ENCODE peak calls at places on chromosomes 7 and 10, in nine cellular contexts. T, A, Y, C, S, B, K, J and R are unnamed samples.

GRCh38 chr7:96093435-96093834 is 228.5 kb downstream of the SLC25A13 start:
- DNase-seq in Y (no peak), A (no peak), S (peak; percentile 43), B (no peak), J (peak; percentile 63), K (no peak), C (no peak), T (no peak), R (peak; percentile 36)

GRCh38 chr10:7102557-7103349 is 308.1 kb downstream of the SFMBT2 start:
- DNase-seq in A (no peak), J (no peak), B (no peak), Y (no peak), K (no peak), C (no peak), T (no peak), S (no peak), R (no peak)

GRCh38 chr10:32269343-32270100 is 77.4 kb downstream of the EPC1 start:
- DNase-seq in C (no peak), Y (no peak), S (no peak), K (no peak), T (no peak), A (no peak), J (peak; percentile 36), B (no peak), R (no peak)

GRCh38 chr7:136049818-136050461 is 72.8 kb upstream of the MTPN start:
- DNase-seq in Y (no peak), K (no peak), S (no peak), A (no peak), J (no peak), T (no peak), C (no peak), B (no peak), R (no peak)

GRCh38 chr7:101402081-101402779 is 39.6 kb downstream of the COL26A1 start:
- DNase-seq in Y (no peak), T (no peak), K (no peak), B (peak; percentile 67), C (no peak), S (peak; percentile 52), J (peak; percentile 85), A (no peak), R (peak; percentile 66)

GRCh38 chr10:130834170-130834569 is 477.4 kb downstream of the TCERG1L start:
- DNase-seq in C (no peak), S (no peak), A (no peak), Y (no peak), T (no peak), J (no peak), B (no peak), K (no peak), R (no peak)

GRCh38 chr7:107860241-107860961 is 30.6 kb upstream of the DLD start:
- DNase-seq in T (no peak), J (peak; percentile 9), S (no peak), A (no peak), K (no peak), B (no peak), C (no peak), Y (no peak), R (no peak)

GRCh38 chr10:32104622-32105509 is 48.6 kb upstream of the KIF5B start:
- DNase-seq in A (no peak), Y (no peak), K (no peak), C (no peak), S (no peak), T (no peak), J (peak; percentile 31), B (no peak), R (peak; percentile 6)

GRCh38 chr10:47458466-47459154 is 25.3 kb downstream of the ANXA8 start:
- DNase-seq in B (no peak), T (no peak), J (peak; percentile 81), K (no peak), C (no peak), Y (no peak), A (no peak), S (peak; percentile 16), R (peak; percentile 19)

GRCh38 chr10:5094265-5095205 is at the start of gene AKR1C3:
- DNase-seq in Y (no peak), S (peak; percentile 54), K (no peak), B (no peak), J (peak; percentile 82), A (no peak), C (peak; percentile 77), T (no peak), R (no peak)

GRCh38 chr10:51029172-51029641 is 45.1 kb upstream of the PRKG1 start:
- DNase-seq in S (no peak), A (no peak), K (no peak), J (peak; percentile 85), C (no peak), T (no peak), Y (no peak), B (no peak), R (peak; percentile 86)

GRCh38 chr7:23004247-23004520 is 9.7 kb downstream of the HYCC1 start:
- DNase-seq in J (peak; percentile 51), A (no peak), S (no peak), C (no peak), B (no peak), Y (no peak), T (no peak), K (no peak), R (no peak)

DNA sequence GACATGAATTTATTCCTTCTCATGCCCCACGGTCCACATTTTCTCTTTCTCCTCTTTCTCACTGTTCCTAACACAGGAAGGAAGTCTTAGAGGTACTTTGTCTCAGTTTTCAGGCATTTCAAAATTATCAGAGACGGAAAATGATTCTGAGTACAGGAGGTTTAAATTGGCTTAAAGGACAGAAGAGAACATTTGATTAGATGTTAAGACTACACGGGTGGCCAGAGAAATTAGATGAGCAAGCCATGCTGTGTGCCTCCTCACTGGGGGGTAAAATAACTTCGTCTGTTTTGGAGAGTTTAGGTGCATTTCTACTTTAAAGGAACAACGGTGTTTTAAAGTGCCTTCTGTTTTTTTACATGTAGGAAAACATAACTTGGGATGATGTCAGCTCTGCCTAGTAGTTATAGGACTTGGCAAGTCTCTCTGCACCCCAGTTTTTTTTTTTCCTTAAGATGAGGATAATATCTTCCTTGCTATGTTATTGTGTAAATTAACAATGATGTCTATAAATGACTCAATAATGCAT is 66.9 kb downstream of the MCMBP start:
- DNase-seq in B (no peak), A (no peak), T (no peak), Y (no peak), S (no peak), C (no peak), J (no peak), K (no peak), R (no peak)
- TF ChIP-seq CTCF in B (no peak), A (no peak), T (no peak), Y (no peak), S (no peak), C (no peak), J (no peak), K (no peak), R (no peak)

GRCh38 chr10:21959998-21960397 is 43.5 kb downstream of the DNAJC1 start:
- DNase-seq in C (no peak), K (no peak), B (no peak), J (no peak), Y (no peak), S (no peak), T (no peak), A (no peak), R (no peak)
- TF ChIP-seq CTCF in C (no peak), K (no peak), B (no peak), J (no peak), Y (no peak), S (no peak), T (no peak), A (no peak), R (no peak)

DNA sequence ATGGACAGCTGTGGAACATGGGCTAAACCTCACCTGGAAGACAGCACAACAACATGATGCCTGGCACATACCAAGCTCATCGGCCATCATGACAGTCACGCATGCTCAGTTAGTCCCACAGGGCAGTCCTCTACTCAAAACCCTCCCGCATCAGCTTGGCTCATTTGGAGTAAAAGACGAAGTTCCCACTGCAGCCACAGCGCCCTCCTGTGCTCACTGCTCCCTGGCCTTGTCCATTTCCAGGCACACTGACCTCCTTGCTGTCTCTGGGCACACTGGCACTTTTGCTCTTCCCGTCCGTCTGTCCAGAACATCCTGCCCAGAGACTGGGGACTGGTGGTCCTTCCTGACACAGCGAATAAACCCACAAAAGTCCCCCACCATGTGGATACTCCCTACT is 66.2 kb downstream of the LARP4B start:
- DNase-seq in S (no peak), A (no peak), Y (no peak), K (no peak), C (no peak), T (no peak), B (no peak), J (no peak), R (no peak)
- TF ChIP-seq CTCF in S (no peak), A (no peak), Y (peak; percentile 14), K (no peak), C (no peak), T (no peak), B (no peak), J (no peak), R (no peak)

GRCh38 chr7:770786-771185 is 43.7 kb upstream of the PRKAR1B start:
- DNase-seq in B (no peak), Y (no peak), K (no peak), J (no peak), T (no peak), C (no peak), S (no peak), A (no peak), R (no peak)

GRCh38 chr7:770336-770735 is 43.3 kb upstream of the PRKAR1B start:
- DNase-seq in C (no peak), T (no peak), Y (no peak), S (no peak), A (no peak), B (no peak), K (no peak), J (no peak), R (no peak)

GRCh38 chr7:767941-768729 is 41.1 kb upstream of the PRKAR1B start:
- DNase-seq in S (no peak), A (peak; percentile 60), C (no peak), T (no peak), B (no peak), K (no peak), J (peak; percentile 24), Y (peak; percentile 76), R (no peak)

GRCh38 chr7:767580-767940 is 40.5 kb upstream of the PRKAR1B start:
- DNase-seq in C (no peak), J (peak; percentile 17), T (no peak), S (no peak), B (no peak), Y (no peak), K (no peak), A (no peak), R (no peak)

GRCh38 chr7:768881-769504 is 41.9 kb upstream of the PRKAR1B start:
- DNase-seq in A (peak; percentile 75), J (no peak), S (no peak), C (no peak), B (no peak), T (no peak), K (no peak), Y (no peak), R (no peak)
- TF ChIP-seq CTCF in A (no peak), J (no peak), S (no peak), C (no peak), B (no peak), T (no peak), K (no peak), Y (no peak), R (no peak)